ENCODE peak calls at places on chromosomes 6 and 20, in eight cellular contexts. E is upper lobe of left lung, J is HCT116, M is GM12878, B is K562, V is Panc1, I is HepG2, U is GM23338. C is an unnamed sample.

GRCh38 chr20:39271205-39271604 is 309.1 kb downstream of the DHX35 start:
- ATAC-seq in E (no peak), J (no peak), M (no peak), B (no peak), V (no peak), I (no peak), U (no peak), C (no peak)

GRCh38 chr6:83901624-83902023 is 42.1 kb downstream of the CYB5R4 start:
- ATAC-seq in E (no peak), J (no peak), M (no peak), B (no peak), V (no peak), I (no peak), U (no peak), C (no peak)

GRCh38 chr6:116200619-116201249 is 53.1 kb downstream of the TSPYL4 start:
- ATAC-seq in E (no peak), J (no peak), M (no peak), B (no peak), V (no peak), I (no peak), U (no peak), C (no peak)

GRCh38 chr6:149044394-149044965 is 273.0 kb upstream of the TAB2 start:
- ATAC-seq in E (no peak), J (no peak), M (peak), B (no peak), V (no peak), I (no peak), U (no peak), C (peak)

GRCh38 chr6:93235775-93236174 is 183.6 kb downstream of the EPHA7 start:
- ATAC-seq in E (no peak), J (no peak), M (no peak), B (no peak), V (no peak), I (no peak), U (no peak), C (no peak)

GRCh38 chr6:165877773-165878172 is 214.7 kb upstream of the PDE10A start:
- ATAC-seq in E (peak), J (no peak), M (no peak), B (no peak), V (no peak), I (no peak), U (no peak), C (no peak)

GRCh38 chr20:50582591-50583234 is 72.5 kb downstream of the PTPN1 start:
- ATAC-seq in E (no peak), J (no peak), M (no peak), B (no peak), V (no peak), I (no peak), U (no peak), C (no peak)

GRCh38 chr6:75084872-75085381 is 120.9 kb downstream of the COL12A1 start:
- ATAC-seq in E (peak), J (no peak), M (no peak), B (no peak), V (peak), I (peak), U (peak), C (peak)

GRCh38 chr6:41424370-41425058 is 89.1 kb downstream of the NCR2 start:
- ATAC-seq in E (peak), J (peak), M (peak), B (peak), V (peak), I (peak), U (peak), C (peak)

GRCh38 chr20:18973499-18974173 is 160.1 kb downstream of the SCP2D1 start:
- ATAC-seq in E (peak), J (no peak), M (no peak), B (no peak), V (no peak), I (no peak), U (no peak), C (peak)

GRCh38 chr6:159119835-159120234 is 49.4 kb upstream of the FNDC1 start:
- ATAC-seq in E (peak), J (no peak), M (no peak), B (no peak), V (no peak), I (no peak), U (no peak), C (peak)

GRCh38 chr20:31815408-31816188 is 3.6 kb upstream of the MYLK2 start:
- ATAC-seq in E (no peak), J (no peak), M (no peak), B (no peak), V (peak), I (peak), U (peak), C (no peak)

GRCh38 chr20:46816916-46817638 is 77.6 kb upstream of the EYA2 start:
- ATAC-seq in E (no peak), J (no peak), M (no peak), B (no peak), V (no peak), I (no peak), U (no peak), C (no peak)

GRCh38 chr6:99246602-99247001 is 102.9 kb downstream of the FAXC start:
- ATAC-seq in E (no peak), J (no peak), M (no peak), B (no peak), V (no peak), I (no peak), U (no peak), C (no peak)

GRCh38 chr6:110181131-110182027 is 1.2 kb downstream of the CDC40 start:
- ATAC-seq in E (no peak), J (no peak), M (peak), B (peak), V (no peak), I (no peak), U (no peak), C (no peak)

GRCh38 chr6:170167657-170168159 is 123.2 kb downstream of the DLL1 start:
- ATAC-seq in E (peak), J (no peak), M (no peak), B (no peak), V (no peak), I (no peak), U (no peak), C (peak)

GRCh38 chr6:139547082-139547776 is 172.8 kb upstream of the CITED2 start:
- ATAC-seq in E (no peak), J (no peak), M (no peak), B (peak), V (no peak), I (no peak), U (no peak), C (peak)

GRCh38 chr6:160347259-160348208 is 644 bp upstream of the SLC22A3 start:
- ATAC-seq in E (peak), J (no peak), M (no peak), B (no peak), V (peak), I (peak), U (peak), C (peak)

GRCh38 chr20:37315293-37316110 is 26.0 kb downstream of the MANBAL start:
- ATAC-seq in E (peak), J (no peak), M (peak), B (no peak), V (no peak), I (no peak), U (peak), C (peak)

GRCh38 chr6:19895866-19896579 is 58.9 kb downstream of the ID4 start:
- ATAC-seq in E (no peak), J (no peak), M (no peak), B (no peak), V (no peak), I (no peak), U (no peak), C (no peak)

DNA sequence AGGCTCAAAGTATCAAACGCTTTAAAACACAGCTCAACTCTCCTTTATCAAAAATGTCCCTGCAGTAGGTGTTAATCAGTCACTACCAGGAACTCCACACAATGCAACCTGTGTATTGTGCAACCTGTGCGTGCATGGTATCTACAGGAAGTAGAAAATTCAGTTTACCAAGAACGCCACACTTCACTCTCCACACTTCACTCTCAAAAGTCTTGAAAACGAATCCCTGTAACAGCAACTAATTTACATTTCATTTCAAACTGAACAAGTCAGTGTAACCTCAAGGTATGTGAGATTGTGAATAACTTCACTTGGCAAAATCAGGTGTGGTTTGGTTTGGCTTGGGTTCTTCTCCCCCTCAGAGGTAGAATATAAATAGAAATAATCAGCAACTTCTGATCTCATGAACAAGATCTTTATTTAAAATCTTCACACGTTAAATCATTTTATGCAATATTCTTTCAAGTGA is 1.6 kb downstream of the RALGAPA2 start:
- ATAC-seq in E (no peak), J (no peak), M (peak), B (no peak), V (no peak), I (peak), U (no peak), C (no peak)
- TF ChIP-seq POLR2AphosphoS5 in E (peak), J (no peak), M (no peak), B (no peak), V (no peak), I (no peak), U (no peak), C (no peak)

DNA sequence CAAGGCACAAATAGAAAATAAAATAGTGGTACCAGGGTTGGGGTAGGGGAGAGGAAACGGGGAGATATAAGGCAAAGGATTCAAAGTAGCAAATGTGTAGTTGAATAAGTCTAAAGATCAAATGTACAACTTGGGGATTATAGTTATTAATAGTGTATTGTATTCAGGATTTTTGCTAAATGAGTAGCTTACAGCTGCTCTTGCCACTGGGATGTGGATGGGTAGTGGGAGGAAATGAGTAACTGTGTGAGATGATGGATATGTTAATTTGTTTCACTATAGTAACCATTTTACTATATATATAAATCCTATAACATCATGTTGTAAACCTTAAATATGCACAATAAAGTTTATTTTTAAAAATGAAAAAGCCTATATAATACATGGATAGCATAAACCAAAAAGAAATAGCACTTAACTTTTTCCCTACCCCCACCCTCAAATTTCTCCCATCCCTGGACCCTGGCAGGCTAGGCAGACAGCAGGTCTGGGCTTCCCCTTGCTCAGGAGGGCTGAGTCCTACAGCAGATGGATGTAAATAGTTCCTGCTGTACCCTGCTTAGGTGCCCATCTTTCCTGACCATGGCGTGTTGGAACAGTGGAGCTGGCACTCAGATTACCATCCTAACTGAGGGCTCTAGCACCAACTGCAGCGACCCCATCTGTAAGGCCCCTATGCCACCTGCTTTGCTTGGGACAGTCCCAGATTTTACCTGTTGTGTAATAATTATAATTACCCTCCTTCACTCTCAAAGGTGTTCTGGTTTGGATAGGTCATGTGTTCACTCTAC is 28.6 kb upstream of the PBOV1 start:
- ATAC-seq in E (no peak), J (no peak), M (no peak), B (no peak), V (no peak), I (no peak), U (no peak), C (no peak)
- TF ChIP-seq POLR2AphosphoS5 in E (no peak), J (no peak), M (no peak), B (no peak), V (no peak), I (no peak), U (no peak), C (no peak)

GRCh38 chr6:52262620-52263344 is 18.5 kb upstream of the IL17F start:
- ATAC-seq in E (no peak), J (no peak), M (no peak), B (no peak), V (no peak), I (no peak), U (no peak), C (no peak)

GRCh38 chr6:52255434-52255833 is 11.1 kb upstream of the IL17F start:
- ATAC-seq in E (no peak), J (no peak), M (no peak), B (no peak), V (peak), I (no peak), U (no peak), C (no peak)

GRCh38 chr6:52263709-52264320 is 19.5 kb upstream of the IL17F start:
- ATAC-seq in E (peak), J (peak), M (peak), B (peak), V (peak), I (peak), U (peak), C (peak)

GRCh38 chr6:52261229-52261628 is 16.9 kb upstream of the IL17F start:
- ATAC-seq in E (peak), J (no peak), M (no peak), B (no peak), V (no peak), I (peak), U (no peak), C (peak)

DNA sequence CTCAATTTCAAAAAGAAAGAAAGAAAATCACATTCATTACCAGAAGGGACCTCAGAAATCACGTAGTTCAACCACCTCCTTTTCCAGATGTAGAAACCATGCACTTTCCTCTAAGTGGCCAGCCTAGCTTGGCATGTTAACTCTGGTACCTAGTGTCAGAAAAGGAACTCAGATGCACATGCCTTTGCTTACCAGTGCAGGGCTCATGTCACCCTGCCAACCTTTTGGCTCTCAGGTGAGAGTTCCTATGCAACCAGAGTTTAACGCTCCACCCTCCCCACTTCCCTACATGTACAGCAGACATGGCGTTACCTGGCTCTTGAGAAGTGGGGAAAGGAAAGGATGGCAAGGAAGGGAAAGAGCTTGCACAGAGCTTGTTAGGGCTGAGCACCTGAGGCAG is 16.3 kb upstream of the IL17F start:
- ATAC-seq in E (no peak), J (no peak), M (no peak), B (no peak), V (peak), I (peak), U (no peak), C (no peak)
- TF ChIP-seq POLR2AphosphoS5 in E (no peak), J (no peak), M (no peak), B (no peak), V (no peak), I (peak), U (no peak), C (no peak)

DNA sequence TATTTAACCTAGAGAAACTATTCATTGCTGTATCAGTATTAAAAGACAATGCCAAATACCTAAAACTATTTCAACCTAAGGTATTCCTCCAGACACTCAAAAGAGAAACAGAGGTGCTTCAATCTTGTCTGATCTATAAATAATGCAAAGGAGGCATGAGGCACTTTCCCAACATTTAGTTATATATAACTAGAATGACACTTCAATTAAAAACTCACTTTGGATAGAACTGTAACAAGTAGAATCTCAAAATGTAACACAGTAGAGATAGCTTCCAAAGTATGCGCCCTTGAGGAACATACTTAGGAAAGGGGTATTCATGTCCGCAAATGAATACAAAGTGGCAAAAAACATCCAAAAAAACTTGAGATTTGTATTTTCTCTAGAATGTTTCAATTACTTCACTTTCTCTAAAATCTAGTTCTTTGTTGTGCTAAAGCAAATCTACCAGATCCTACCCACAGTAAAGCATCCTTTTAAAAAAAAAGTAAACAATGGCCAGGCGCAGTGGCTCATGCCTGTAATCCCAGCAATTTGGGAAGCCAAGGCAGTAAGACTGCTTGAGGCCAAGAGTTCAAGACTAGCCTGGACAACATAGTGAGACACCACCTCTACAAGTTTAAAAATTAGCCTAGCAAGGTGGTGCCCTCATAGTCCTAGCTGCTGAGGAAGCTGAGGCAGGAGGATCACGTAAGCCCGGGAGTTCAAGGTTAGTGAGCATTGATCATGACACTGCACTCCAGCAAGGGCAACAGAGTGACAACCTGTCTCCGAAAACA is 10.3 kb downstream of the SYNCRIP start:
- ATAC-seq in E (no peak), J (no peak), M (no peak), B (no peak), V (no peak), I (no peak), U (no peak), C (no peak)
- TF ChIP-seq POLR2AphosphoS5 in E (no peak), J (no peak), M (no peak), B (no peak), V (no peak), I (no peak), U (no peak), C (no peak)

C was measured in gastroesophageal sphincter.